ENCODE peak calls at places on chromosomes 7 and 10, in seven cellular contexts. D is esophagus muscularis mucosa, R is body of pancreas, N is fibroblast of lung, L is left ventricle myocardium inferior, S is neural progenitor cell, Y is right lobe of liver. U is an unnamed sample. For H3K36me3 and H3K27me3, the result is how much of the 10 kb centered on the place peaks cover.

GRCh38 chr10:111207525-111207924 is 130.7 kb downstream of the ADRA2A start:
- DNase-seq in D (peak), R (peak), N (no peak), L (no peak), S (peak), Y (no peak), U (peak)

GRCh38 chr7:151694828-151695580 is 175.3 kb upstream of the RHEB start:
- DNase-seq in D (no peak), R (peak), N (no peak), L (peak), S (no peak), Y (peak), U (peak)

GRCh38 chr7:73437699-73438416 is 4.3 kb downstream of the FZD9 start:
- DNase-seq in D (no peak), R (no peak), N (no peak), L (no peak), S (no peak), Y (no peak), U (peak)

GRCh38 chr10:119650692-119651513 is at the start of gene BAG3:
- DNase-seq in D (peak), R (peak), N (peak), L (peak), S (peak), Y (peak), U (peak)

GRCh38 chr7:42672339-42672990 is 239.4 kb downstream of the C7orf25 start:
- DNase-seq in D (no peak), R (no peak), N (peak), L (no peak), S (no peak), Y (no peak), U (no peak)

GRCh38 chr10:78806805-78807221 is 262.0 kb upstream of the ZMIZ1 start:
- DNase-seq in D (no peak), R (no peak), N (peak), L (no peak), S (no peak), Y (no peak), U (no peak)

GRCh38 chr7:122616951-122617350 is 82.0 kb downstream of the RNF133 start:
- DNase-seq in D (no peak), R (no peak), N (no peak), L (no peak), S (no peak), Y (no peak), U (no peak)

GRCh38 chr7:120979765-120980499 is 8.6 kb upstream of the CPED1 start:
- DNase-seq in D (no peak), R (no peak), N (peak), L (no peak), S (peak), Y (no peak), U (no peak)

GRCh38 chr7:108147031-108147563 is 16.9 kb upstream of the LAMB4 start:
- DNase-seq in D (no peak), R (no peak), N (no peak), L (no peak), S (no peak), Y (no peak), U (no peak)

GRCh38 chr10:65273063-65273462 is 1652.8 kb upstream of the LRRTM3 start:
- DNase-seq in D (no peak), R (no peak), N (no peak), L (no peak), S (peak), Y (no peak), U (peak)

GRCh38 chr7:64876792-64877713 is 26.0 kb upstream of the ZNF273 start:
- DNase-seq in D (peak), R (peak), N (peak), L (peak), S (peak), Y (peak), U (peak)

GRCh38 chr10:76882245-76882644 is 755.4 kb downstream of the KCNMA1 start:
- DNase-seq in D (no peak), R (no peak), N (peak), L (no peak), S (no peak), Y (no peak), U (no peak)

GRCh38 chr10:25105262-25105661 is 69.5 kb upstream of the GPR158 start:
- DNase-seq in D (no peak), R (no peak), N (no peak), L (no peak), S (no peak), Y (no peak), U (no peak)

GRCh38 chr7:44292876-44293560 is 32.4 kb downstream of the CAMK2B start:
- DNase-seq in D (peak), R (peak), N (no peak), L (no peak), S (peak), Y (peak), U (peak)

GRCh38 chr7:78395298-78396120 is 596.9 kb downstream of the PHTF2 start:
- DNase-seq in D (no peak), R (no peak), N (peak), L (no peak), S (no peak), Y (no peak), U (no peak)

GRCh38 chr7:96636342-96636865 is 73.2 kb downstream of the SEM1 start:
- DNase-seq in D (no peak), R (no peak), N (peak), L (no peak), S (no peak), Y (no peak), U (no peak)

GRCh38 chr10:34890931-34891330 is 75.8 kb upstream of the PARD3 start:
- DNase-seq in D (no peak), R (no peak), N (no peak), L (no peak), S (peak), Y (no peak), U (no peak)

GRCh38 chr7:87589631-87590030 is 11.1 kb downstream of the ABCB1 start:
- DNase-seq in D (no peak), R (no peak), N (no peak), L (no peak), S (no peak), Y (no peak), U (no peak)

GRCh38 chr10:93006435-93007039 is 54.1 kb upstream of the CYP26C1 start:
- DNase-seq in D (no peak), R (no peak), N (peak), L (no peak), S (peak), Y (no peak), U (peak)

GRCh38 chr7:71716741-71717140 is 584.8 kb downstream of the GALNT17 start:
- DNase-seq in D (no peak), R (no peak), N (no peak), L (no peak), S (peak), Y (no peak), U (no peak)

GRCh38 chr10:24272374-24272773 is 63.4 kb downstream of the KIAA1217 start:
- DNase-seq in D (no peak), R (no peak), N (peak), L (no peak), S (no peak), Y (no peak), U (no peak)

GRCh38 chr10:86518781-86519180 is 2.8 kb downstream of the WAPL start:
- DNase-seq in D (no peak), R (no peak), N (no peak), L (no peak), S (no peak), Y (no peak), U (no peak)
- H3K36me3 ChIP-seq in D (under half), R (under half), N (under half), L (under half), S (under half), Y (under half), U (under half)

DNA sequence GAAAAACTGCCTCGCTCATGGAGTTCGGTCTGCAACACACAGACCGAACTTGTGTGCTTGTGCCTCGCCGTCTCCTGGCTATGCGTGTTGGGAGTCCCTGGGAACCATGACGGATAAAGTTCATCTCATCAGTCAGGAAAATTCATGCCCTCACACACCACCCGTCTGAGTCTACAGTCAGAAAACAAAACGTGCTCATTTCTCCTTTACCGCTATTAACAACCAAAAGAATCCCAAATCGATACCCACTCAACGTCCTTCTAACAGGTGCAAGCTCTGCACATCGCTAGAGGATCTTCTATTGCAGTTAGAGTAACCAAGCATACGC is 13.6 kb downstream of the CNPY1 start:
- DNase-seq in D (no peak), R (no peak), N (no peak), L (no peak), S (no peak), Y (no peak), U (no peak)
- H3K4me3 ChIP-seq in D (peak), R (no peak), N (no peak), L (peak), S (peak), Y (no peak), U (no peak)

DNA sequence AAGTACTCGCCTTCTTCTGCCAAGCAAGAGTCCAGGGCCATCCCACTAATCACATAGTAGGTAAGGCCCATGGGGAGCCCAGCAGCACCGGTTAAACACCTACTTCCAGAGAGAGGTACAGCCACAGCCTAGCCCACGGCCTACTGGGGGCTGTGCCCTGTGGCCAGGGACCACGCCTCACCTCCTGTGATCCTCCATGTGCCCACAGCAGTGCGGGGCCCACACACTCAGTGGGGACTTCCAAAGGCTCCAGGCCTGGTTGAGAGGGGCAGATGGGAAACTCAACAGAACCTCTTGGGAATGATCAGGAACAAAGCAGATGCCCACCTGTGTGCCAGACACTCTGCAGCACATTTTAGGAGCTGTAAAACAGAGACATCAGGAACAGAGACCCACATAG is 19.7 kb downstream of the AFAP1L2 start:
- DNase-seq in D (no peak), R (no peak), N (no peak), L (no peak), S (no peak), Y (no peak), U (no peak)
- H3K27me3 ChIP-seq in D (under half), R (under half), N (under half), L (under half), S (under half), Y (under half), U (under half)

GRCh38 chr7:143384741-143385631 is 3.8 kb downstream of the ZYX start:
- DNase-seq in D (no peak), R (no peak), N (no peak), L (no peak), S (no peak), Y (no peak), U (no peak)

GRCh38 chr7:143388051-143388450 is 6.9 kb downstream of the ZYX start:
- DNase-seq in D (no peak), R (no peak), N (no peak), L (no peak), S (no peak), Y (no peak), U (peak)

GRCh38 chr7:143384148-143384547 is 3.0 kb downstream of the ZYX start:
- DNase-seq in D (no peak), R (no peak), N (peak), L (no peak), S (no peak), Y (no peak), U (no peak)

GRCh38 chr7:143387156-143387975 is 6.2 kb downstream of the ZYX start:
- DNase-seq in D (no peak), R (no peak), N (no peak), L (no peak), S (peak), Y (no peak), U (peak)

GRCh38 chr7:143385891-143386781 is 5.0 kb downstream of the ZYX start:
- DNase-seq in D (no peak), R (no peak), N (peak), L (no peak), S (no peak), Y (no peak), U (peak)
- H3K36me3 ChIP-seq in D (under half), R (under half), N (half or more), L (half or more), S (under half), Y (under half), U (half or more)

GRCh38 chr10:3263747-3264146 is 91.2 kb upstream of the PITRM1 start:
- DNase-seq in D (no peak), R (no peak), N (no peak), L (no peak), S (no peak), Y (no peak), U (peak)
- H3K4me3 ChIP-seq in D (no peak), R (no peak), N (no peak), L (no peak), S (no peak), Y (no peak), U (no peak)

GRCh38 chr10:103492655-103493261 is 747 bp upstream of the NEURL1 start:
- DNase-seq in D (no peak), R (no peak), N (no peak), L (no peak), S (no peak), Y (no peak), U (no peak)
- H3K27me3 ChIP-seq in D (under half), R (under half), N (under half), L (half or more), S (half or more), Y (under half), U (under half)

GRCh38 chr7:98903246-98903645 is 24.9 kb downstream of the TRRAP start:
- DNase-seq in D (no peak), R (no peak), N (no peak), L (no peak), S (no peak), Y (no peak), U (no peak)
- H3K36me3 ChIP-seq in D (half or more), R (under half), N (under half), L (half or more), S (under half), Y (under half), U (under half)

GRCh38 chr10:96176985-96177384 is 46.9 kb downstream of the ZNF518A start:
- DNase-seq in D (no peak), R (no peak), N (no peak), L (no peak), S (no peak), Y (no peak), U (no peak)

GRCh38 chr10:96170212-96170611 is 40.1 kb downstream of the ZNF518A start:
- DNase-seq in D (no peak), R (no peak), N (no peak), L (no peak), S (no peak), Y (no peak), U (no peak)

GRCh38 chr10:96168546-96168945 is 38.4 kb downstream of the ZNF518A start:
- DNase-seq in D (no peak), R (no peak), N (no peak), L (no peak), S (no peak), Y (no peak), U (no peak)

GRCh38 chr10:96172666-96173065 is 42.6 kb downstream of the ZNF518A start:
- DNase-seq in D (no peak), R (no peak), N (no peak), L (no peak), S (no peak), Y (no peak), U (no peak)
- H3K4me3 ChIP-seq in D (no peak), R (no peak), N (no peak), L (no peak), S (no peak), Y (no peak), U (no peak)

U was measured in H7.